ENCODE peak calls at places on chromosomes 2 and 18, in four cellular contexts. P is HT1080, U is nucleus accumbens, T is MCF 10A. H is an unnamed sample.

GRCh38 chr18:23593720-23594119 is 7.4 kb upstream of the NPC1 start:
- DNase-seq in T (peak), U (no peak), P (peak), H (peak)

GRCh38 chr2:184654945-184655344 is 56.6 kb downstream of the ZNF804A start:
- DNase-seq in T (peak), P (no peak), U (no peak), H (no peak)

GRCh38 chr2:234991290-234991689 is 39.5 kb downstream of the SH3BP4 start:
- DNase-seq in T (no peak), P (no peak), U (no peak), H (no peak)

GRCh38 chr18:13452851-13453524 is 234.4 kb downstream of the LDLRAD4 start:
- DNase-seq in P (no peak), U (no peak), T (no peak), H (no peak)

GRCh38 chr2:144523606-144524131 is 3.8 kb upstream of the ZEB2 start:
- DNase-seq in P (no peak), U (no peak), T (no peak), H (no peak)

GRCh38 chr2:112155331-112156151 is 17.4 kb downstream of the FBLN7 start:
- DNase-seq in T (no peak), U (no peak), P (no peak), H (no peak)

GRCh38 chr2:153169567-153169966 is 309.0 kb downstream of the RPRM start:
- DNase-seq in P (no peak), U (no peak), T (no peak), H (no peak)

GRCh38 chr2:136146564-136146963 is 28.6 kb upstream of the CXCR4 start:
- DNase-seq in U (no peak), P (no peak), T (no peak), H (no peak)

GRCh38 chr2:227877359-227878309 is 6.2 kb downstream of the DAW1 start:
- DNase-seq in T (peak), P (no peak), U (no peak), H (no peak)

GRCh38 chr18:75868031-75868430 is 440.5 kb upstream of the SMIM21 start:
- DNase-seq in T (no peak), U (no peak), P (no peak), H (no peak)

GRCh38 chr2:190882327-190882766 is 1.7 kb downstream of the GLS start:
- DNase-seq in T (no peak), U (no peak), P (no peak), H (no peak)

GRCh38 chr2:21001225-21001946 is 42.5 kb downstream of the APOB start:
- DNase-seq in U (no peak), T (no peak), P (no peak), H (no peak)

H was measured in mammary epithelial cell.